ENCODE peak calls at places on chromosomes 2 and 18, in five cellular contexts. D is ELR, W is DMS 273 treated with DMSO at 0.1 percent for 48 hours, K is HS-5, Q is anterior cingulate cortex. J is an unnamed sample.

GRCh38 chr2:205107810-205108209 is 562.5 kb downstream of the PARD3B start:
- DNase-seq in D (no peak), W (no peak), K (no peak), Q (no peak), J (peak)

GRCh38 chr18:48785091-48785614 is 165.6 kb downstream of the SMAD7 start:
- DNase-seq in D (no peak), W (no peak), K (no peak), Q (no peak), J (no peak)

GRCh38 chr2:164984428-164984827 is 29.1 kb upstream of the SLC38A11 start:
- DNase-seq in D (peak), W (no peak), K (peak), Q (no peak), J (no peak)

GRCh38 chr2:107936427-107937359 is 49.6 kb upstream of the SLC5A7 start:
- DNase-seq in D (peak), W (no peak), K (no peak), Q (no peak), J (peak)

GRCh38 chr2:147989809-147990403 is 30.6 kb downstream of the ORC4 start:
- DNase-seq in D (peak), W (peak), K (peak), Q (no peak), J (peak)

GRCh38 chr2:35228584-35228983 is 1127.0 kb upstream of the CRIM1 start:
- DNase-seq in D (no peak), W (no peak), K (no peak), Q (no peak), J (peak)

GRCh38 chr2:236705295-236706114 is 135.9 kb downstream of the ACKR3 start:
- DNase-seq in D (no peak), W (no peak), K (no peak), Q (no peak), J (no peak)

GRCh38 chr2:191115391-191115790 is 35.4 kb downstream of the STAT4 start:
- DNase-seq in D (peak), W (no peak), K (no peak), Q (no peak), J (no peak)

GRCh38 chr2:79876430-79876829 is 363.6 kb downstream of the CTNNA2 start:
- DNase-seq in D (peak), W (no peak), K (no peak), Q (no peak), J (peak)

GRCh38 chr2:163011035-163011434 is 172.5 kb upstream of the KCNH7 start:
- DNase-seq in D (no peak), W (no peak), K (no peak), Q (no peak), J (no peak)

GRCh38 chr2:21422050-21422449 is 298.3 kb downstream of the TDRD15 start:
- DNase-seq in D (peak), W (peak), K (no peak), Q (no peak), J (peak)

GRCh38 chr18:74623047-74623816 is 25.6 kb downstream of the ZNF407 start:
- DNase-seq in D (peak), W (no peak), K (no peak), Q (no peak), J (peak)

GRCh38 chr2:9983413-9984216 is 32.1 kb downstream of the GRHL1 start:
- DNase-seq in D (no peak), W (no peak), K (no peak), Q (no peak), J (no peak)

GRCh38 chr18:77103181-77103875 is 29.3 kb downstream of the MBP start:
- DNase-seq in D (peak), W (no peak), K (no peak), Q (no peak), J (no peak)

GRCh38 chr2:186554850-186555785 is 34.7 kb upstream of the ITGAV start:
- DNase-seq in D (peak), W (no peak), K (no peak), Q (no peak), J (peak)

GRCh38 chr2:8003462-8004075 is 678.3 kb upstream of the ID2 start:
- DNase-seq in D (peak), W (peak), K (no peak), Q (no peak), J (peak)

GRCh38 chr2:182228741-182229140 is 198.1 kb downstream of the PDE1A start:
- DNase-seq in D (peak), W (no peak), K (peak), Q (no peak), J (no peak)

GRCh38 chr2:39093208-39093898 is 27.5 kb downstream of the SOS1 start:
- DNase-seq in D (no peak), W (no peak), K (no peak), Q (no peak), J (peak)